ENCODE peak calls at places on chromosomes 13 and 19, in seven cellular contexts. A, J, N, C, D, P and E are unnamed samples.

GRCh38 chr19:39321832-39322176 is 1.1 kb upstream of the LRFN1 start:
- DNase-seq in N (no peak), J (no peak), D (no peak), C (no peak), A (no peak), P (no peak), E (no peak)

GRCh38 chr13:62432906-62433305 is 1017.3 kb upstream of the PCDH20 start:
- DNase-seq in P (no peak), D (no peak), C (no peak), N (no peak), A (no peak), J (no peak), E (peak)

GRCh38 chr13:20400774-20401173 is 124.9 kb downstream of the CRYL1 start:
- DNase-seq in A (no peak), N (no peak), D (peak), C (peak), P (peak), J (no peak), E (no peak)

GRCh38 chr13:19818223-19818842 is 35.6 kb upstream of the PSPC1 start:
- DNase-seq in N (peak), P (peak), J (peak), C (peak), D (no peak), A (peak), E (peak)

GRCh38 chr19:35107541-35107939 is 8.1 kb upstream of the FXYD3 start:
- DNase-seq in P (no peak), A (no peak), C (no peak), N (no peak), J (no peak), D (no peak), E (no peak)

GRCh38 chr13:46479286-46479685 is 73.7 kb upstream of the LRCH1 start:
- DNase-seq in C (no peak), A (no peak), P (peak), J (no peak), N (no peak), D (no peak), E (peak)

GRCh38 chr13:106242554-106242953 is 292.9 kb downstream of the EFNB2 start:
- DNase-seq in N (no peak), A (no peak), J (no peak), C (peak), P (peak), D (no peak), E (no peak)

GRCh38 chr19:39951686-39952085 is 17.3 kb upstream of the FCGBP start:
- DNase-seq in C (peak), N (no peak), D (peak), A (no peak), P (no peak), J (no peak), E (no peak)

GRCh38 chr13:89783221-89783755 is 1564.2 kb upstream of the MIR17HG start:
- DNase-seq in A (no peak), C (no peak), P (no peak), J (no peak), N (no peak), D (no peak), E (no peak)

GRCh38 chr13:39567569-39567968 is 35.4 kb downstream of the LHFPL6 start:
- DNase-seq in A (no peak), P (no peak), C (no peak), J (no peak), D (no peak), N (no peak), E (no peak)

GRCh38 chr13:94800423-94800822 is 88.1 kb upstream of the SOX21 start:
- DNase-seq in C (no peak), D (no peak), P (no peak), A (no peak), N (no peak), J (no peak), E (no peak)

GRCh38 chr19:27906081-27906480 is 1306.9 kb downstream of the UQCRFS1 start:
- DNase-seq in A (no peak), C (no peak), P (no peak), D (no peak), N (no peak), J (no peak), E (no peak)

GRCh38 chr13:30371649-30372265 is 50.5 kb upstream of the UBE2L5 start:
- DNase-seq in A (no peak), D (peak), N (no peak), P (no peak), J (no peak), C (peak), E (no peak)

GRCh38 chr13:34464011-34464410 is 478.1 kb upstream of the NBEA start:
- DNase-seq in J (no peak), A (no peak), C (no peak), P (no peak), N (no peak), D (no peak), E (no peak)

GRCh38 chr13:34466301-34466700 is 475.8 kb upstream of the NBEA start:
- DNase-seq in J (no peak), P (peak), C (no peak), A (no peak), N (no peak), D (no peak), E (no peak)

GRCh38 chr13:34469212-34469983 is 472.7 kb upstream of the NBEA start:
- DNase-seq in P (no peak), J (no peak), D (no peak), C (peak), N (no peak), A (no peak), E (peak)

GRCh38 chr13:34465423-34465922 is 476.6 kb upstream of the NBEA start:
- DNase-seq in P (no peak), A (no peak), D (no peak), J (no peak), N (no peak), C (no peak), E (peak)

DNA sequence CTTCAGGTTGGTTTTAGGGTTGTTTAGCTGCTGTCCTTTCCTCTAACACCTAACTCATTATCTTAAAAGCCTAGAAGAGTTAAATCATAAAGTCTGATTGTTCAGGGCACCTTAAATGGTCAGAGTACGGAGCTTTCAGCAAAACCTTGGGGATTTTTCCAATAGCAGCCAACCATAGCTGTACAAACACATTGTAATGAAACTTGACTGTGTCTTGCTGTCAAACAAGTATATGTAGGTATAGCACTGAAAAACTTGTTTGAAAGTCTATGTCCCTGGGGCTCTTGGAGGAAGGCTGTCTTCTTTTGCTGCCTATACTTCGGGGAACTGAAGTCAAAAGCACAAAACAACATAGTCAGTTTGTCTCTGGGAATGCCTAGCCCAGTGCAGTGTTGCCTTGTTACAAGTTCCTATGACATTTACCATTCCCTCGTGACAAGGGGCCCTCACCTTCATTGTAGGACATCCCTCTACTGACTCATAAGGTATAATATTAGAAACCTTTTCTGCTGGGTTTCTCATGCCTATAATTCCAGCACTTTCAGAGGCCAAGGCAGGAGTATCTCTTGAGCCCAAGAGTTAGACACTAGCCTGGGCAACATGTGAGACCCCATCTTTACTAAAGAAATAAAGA is 474.5 kb upstream of the NBEA start:
- DNase-seq in P (peak), N (no peak), D (no peak), A (no peak), C (no peak), J (no peak), E (no peak)
- H2BK120ac ChIP-seq in P (no peak), N (no peak), D (no peak), A (no peak), C (no peak), J (no peak), E (no peak)

GRCh38 chr19:19154768-19155494 is 15.1 kb downstream of the MEF2B start:
- DNase-seq in C (no peak), A (no peak), N (no peak), J (no peak), D (no peak), P (no peak), E (no peak)
- H3K4me2 ChIP-seq in C (no peak), A (no peak), N (no peak), J (no peak), D (no peak), P (no peak), E (no peak)

GRCh38 chr13:37651371-37651770 is 52.8 kb upstream of the POSTN start:
- DNase-seq in A (no peak), J (no peak), P (no peak), C (no peak), D (no peak), N (no peak), E (no peak)
- H2BK120ac ChIP-seq in A (no peak), J (no peak), P (no peak), C (no peak), D (peak), N (no peak), E (no peak)

DNA sequence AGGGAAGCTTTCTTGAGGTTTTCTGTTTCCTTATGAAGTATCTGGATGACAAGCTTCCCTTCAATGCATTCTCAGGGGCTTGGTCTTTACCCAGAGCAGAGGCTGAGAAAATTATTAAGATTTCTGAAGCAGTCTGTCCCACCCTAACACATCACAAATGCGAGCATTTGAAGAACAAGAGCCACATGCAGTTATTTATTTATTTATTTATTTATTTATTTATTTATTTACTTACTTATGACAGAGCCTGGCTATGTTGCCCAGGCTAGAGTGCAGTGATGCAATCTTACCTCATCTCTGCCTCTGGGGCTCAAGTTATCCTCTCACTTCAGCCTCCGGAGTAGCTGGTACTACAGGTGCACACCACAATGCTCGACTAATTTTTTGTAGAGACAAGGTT is 38.4 kb downstream of the SPRYD7 start:
- DNase-seq in C (no peak), A (no peak), P (no peak), J (no peak), D (no peak), N (no peak), E (no peak)
- H3K4me2 ChIP-seq in C (no peak), A (no peak), P (no peak), J (no peak), D (no peak), N (no peak), E (no peak)

DNA sequence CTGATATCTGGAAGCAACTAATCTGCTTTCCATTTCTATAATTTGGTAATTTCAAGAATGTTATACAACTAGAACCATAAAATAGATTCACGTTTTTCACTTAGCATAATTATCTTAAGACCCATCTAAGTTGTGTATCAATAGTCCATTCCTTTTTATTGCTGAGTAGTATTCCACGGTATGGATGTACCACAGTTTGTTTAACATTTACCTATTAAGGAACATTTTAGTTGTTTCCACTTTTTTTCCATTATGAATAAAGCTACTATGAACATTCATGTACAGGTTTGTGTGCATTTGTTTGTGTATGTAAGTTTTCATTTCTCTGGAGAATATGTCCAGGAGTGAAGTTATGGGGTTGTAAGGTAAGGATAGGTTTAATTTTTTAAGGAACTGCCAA is 18.3 kb upstream of the ZNF112 start:
- DNase-seq in C (no peak), A (no peak), N (no peak), J (no peak), P (no peak), D (no peak), E (no peak)
- H2BK120ac ChIP-seq in C (no peak), A (no peak), N (no peak), J (no peak), P (no peak), D (no peak), E (no peak)

DNA sequence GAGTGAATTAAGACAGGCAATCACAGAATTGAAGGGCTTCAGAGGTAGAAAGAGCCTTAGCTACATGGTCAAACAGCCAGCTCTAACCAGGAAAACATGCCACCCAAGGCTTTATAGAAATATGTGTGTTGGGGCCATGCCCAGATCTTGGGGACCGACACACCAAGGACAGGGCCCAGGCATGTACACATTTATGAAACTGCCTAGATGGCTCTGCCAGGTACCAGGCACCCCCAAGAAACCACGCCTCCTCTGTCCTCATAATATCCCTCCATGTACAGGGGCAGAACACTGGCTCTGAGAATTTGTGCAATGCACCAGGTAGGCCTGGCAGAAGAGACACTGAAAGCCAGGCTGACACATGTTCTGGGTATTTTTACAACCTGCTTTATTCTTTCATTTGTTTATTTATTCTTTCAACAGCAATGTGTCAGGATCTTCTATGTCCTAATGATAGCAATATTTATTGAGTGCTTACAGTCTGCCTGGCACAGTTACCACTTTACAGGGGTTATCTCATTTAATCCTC is 137.9 kb upstream of the LSM14A start:
- DNase-seq in D (no peak), N (no peak), C (no peak), A (no peak), P (no peak), J (no peak), E (no peak)
- H3K4me2 ChIP-seq in D (no peak), N (no peak), C (no peak), A (no peak), P (no peak), J (no peak), E (no peak)

GRCh38 chr13:113000575-113000974 is 31.6 kb downstream of the MCF2L start:
- DNase-seq in J (no peak), A (no peak), C (no peak), N (no peak), P (no peak), D (no peak), E (no peak)

GRCh38 chr13:112996671-112997091 is 27.7 kb downstream of the MCF2L start:
- DNase-seq in J (no peak), N (no peak), C (no peak), A (no peak), P (no peak), D (no peak), E (no peak)

GRCh38 chr13:112999414-113000177 is 30.6 kb downstream of the MCF2L start:
- DNase-seq in D (no peak), C (no peak), N (no peak), J (no peak), A (no peak), P (no peak), E (no peak)

GRCh38 chr13:112997188-112998135 is 28.4 kb downstream of the MCF2L start:
- DNase-seq in P (no peak), J (no peak), C (no peak), D (no peak), A (no peak), N (no peak), E (no peak)

GRCh38 chr13:112998506-112999280 is 29.7 kb downstream of the MCF2L start:
- DNase-seq in N (no peak), C (no peak), A (no peak), D (no peak), J (no peak), P (no peak), E (no peak)
- H2BK120ac ChIP-seq in N (no peak), C (no peak), A (no peak), D (no peak), J (no peak), P (no peak), E (no peak)

DNA sequence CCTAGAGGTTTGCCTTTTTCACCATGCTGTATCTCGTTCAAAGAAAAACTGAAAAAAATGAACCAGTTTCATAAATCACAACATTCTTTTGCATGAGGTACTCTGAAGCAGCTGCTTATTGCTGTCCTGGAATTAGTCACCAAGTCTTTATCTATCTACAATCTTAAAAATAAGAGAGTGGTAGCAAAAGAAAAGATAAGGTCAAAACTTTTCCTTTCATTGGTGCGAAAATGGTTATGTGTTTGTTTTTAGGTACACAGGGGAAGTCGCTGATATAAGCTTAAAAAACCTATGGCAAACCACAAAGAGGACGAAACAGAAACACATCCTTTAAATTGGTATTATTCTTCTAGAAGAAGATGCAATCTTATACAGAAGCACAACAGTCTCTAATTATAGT is 20.7 kb downstream of the OBI1 start:
- DNase-seq in C (no peak), P (peak), J (no peak), D (no peak), N (no peak), A (no peak), E (no peak)
- H3K4me2 ChIP-seq in C (no peak), P (no peak), J (no peak), D (no peak), N (no peak), A (no peak), E (no peak)

GRCh38 chr13:109275390-109275789 is 511.0 kb downstream of the IRS2 start:
- DNase-seq in A (no peak), J (no peak), N (no peak), P (no peak), D (no peak), C (no peak), E (no peak)

GRCh38 chr13:109274188-109274821 is 512.1 kb downstream of the IRS2 start:
- DNase-seq in J (no peak), N (peak), C (peak), D (peak), P (peak), A (peak), E (peak)

GRCh38 chr13:109276261-109276660 is 510.1 kb downstream of the IRS2 start:
- DNase-seq in J (no peak), D (no peak), P (no peak), N (no peak), C (no peak), A (no peak), E (no peak)

GRCh38 chr13:109273326-109273751 is 513.0 kb downstream of the IRS2 start:
- DNase-seq in P (peak), A (no peak), J (no peak), D (peak), C (peak), N (no peak), E (no peak)

DNA sequence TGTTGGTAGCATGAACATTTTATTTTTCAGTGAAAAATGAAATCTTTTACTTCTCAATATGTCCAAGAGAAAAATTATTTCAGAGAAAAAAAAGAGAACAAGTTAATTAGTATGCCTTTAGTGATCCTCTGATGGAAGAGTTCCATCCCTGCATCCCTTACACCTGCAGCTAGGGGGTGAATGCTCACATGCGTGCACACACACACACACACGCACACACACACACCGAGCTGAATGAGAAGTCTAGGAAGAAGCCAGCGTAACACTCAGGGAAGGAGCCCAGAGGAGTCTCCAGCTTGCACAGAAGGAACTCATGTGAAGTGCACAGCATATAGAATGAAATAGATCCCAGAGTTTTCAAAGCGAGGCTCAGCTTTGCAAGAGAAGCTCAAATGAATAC is 510.5 kb downstream of the IRS2 start:
- DNase-seq in C (peak), N (no peak), P (no peak), D (no peak), J (no peak), A (peak), E (peak)
- H2BK120ac ChIP-seq in C (no peak), N (no peak), P (no peak), D (peak), J (no peak), A (no peak), E (no peak)